ENCODE peak calls at places on chromosomes 6 and 20, in six cellular contexts. One of them, this sample, is unnamed.

GRCh38 chr6:116330511-116330910 is 40.2 kb upstream of the DSE start:
- DNase-seq in HCT116: no peak
- DNase-seq in effector memory CD4-positive, alpha-beta T cell: no peak
- DNase-seq in epithelial cell of prostate: no peak
- DNase-seq in tibial artery: no peak
- DNase-seq in AG04450: no peak
- DNase-seq in this sample: no peak

GRCh38 chr6:152529364-152529763 is 107.8 kb downstream of the SYNE1 start:
- DNase-seq in HCT116: no peak
- DNase-seq in effector memory CD4-positive, alpha-beta T cell: no peak
- DNase-seq in epithelial cell of prostate: no peak
- DNase-seq in tibial artery: no peak
- DNase-seq in AG04450: peak; percentile 1
- DNase-seq in this sample: no peak

GRCh38 chr20:49797292-49797628 is 15.4 kb upstream of the SLC9A8 start:
- DNase-seq in HCT116: no peak
- DNase-seq in effector memory CD4-positive, alpha-beta T cell: no peak
- DNase-seq in epithelial cell of prostate: no peak
- DNase-seq in tibial artery: no peak
- DNase-seq in AG04450: no peak
- DNase-seq in this sample: no peak

GRCh38 chr20:61311656-61312387 is 59.8 kb downstream of the CDH4 start:
- DNase-seq in HCT116: no peak
- DNase-seq in effector memory CD4-positive, alpha-beta T cell: no peak
- DNase-seq in epithelial cell of prostate: peak; percentile 12
- DNase-seq in tibial artery: no peak
- DNase-seq in AG04450: no peak
- DNase-seq in this sample: no peak

GRCh38 chr6:84554706-84555105 is 209.7 kb downstream of the TBX18 start:
- DNase-seq in HCT116: no peak
- DNase-seq in effector memory CD4-positive, alpha-beta T cell: no peak
- DNase-seq in epithelial cell of prostate: no peak
- DNase-seq in tibial artery: no peak
- DNase-seq in AG04450: no peak
- DNase-seq in this sample: no peak

GRCh38 chr6:43499028-43499815 is 10.9 kb downstream of the LRRC73 start:
- DNase-seq in HCT116: no peak
- DNase-seq in effector memory CD4-positive, alpha-beta T cell: no peak
- DNase-seq in epithelial cell of prostate: no peak
- DNase-seq in tibial artery: no peak
- DNase-seq in AG04450: no peak
- DNase-seq in this sample: no peak

GRCh38 chr6:108156180-108156937 is 9.5 kb upstream of the NR2E1 start:
- DNase-seq in HCT116: no peak
- DNase-seq in effector memory CD4-positive, alpha-beta T cell: no peak
- DNase-seq in epithelial cell of prostate: no peak
- DNase-seq in tibial artery: no peak
- DNase-seq in AG04450: no peak
- DNase-seq in this sample: no peak

GRCh38 chr6:136284909-136285308 is 4.7 kb downstream of the BCLAF1 start:
- DNase-seq in HCT116: no peak
- DNase-seq in effector memory CD4-positive, alpha-beta T cell: no peak
- DNase-seq in epithelial cell of prostate: no peak
- DNase-seq in tibial artery: no peak
- DNase-seq in AG04450: peak; percentile 36
- DNase-seq in this sample: no peak

GRCh38 chr6:45923831-45924391 is 91.7 kb downstream of the CLIC5 start:
- DNase-seq in HCT116: no peak
- DNase-seq in effector memory CD4-positive, alpha-beta T cell: no peak
- DNase-seq in epithelial cell of prostate: peak; percentile 89
- DNase-seq in tibial artery: no peak
- DNase-seq in AG04450: peak; percentile 32
- DNase-seq in this sample: no peak

GRCh38 chr6:160198577-160199211 is 59.9 kb downstream of the SLC22A2 start:
- DNase-seq in HCT116: no peak
- DNase-seq in effector memory CD4-positive, alpha-beta T cell: no peak
- DNase-seq in epithelial cell of prostate: no peak
- DNase-seq in tibial artery: no peak
- DNase-seq in AG04450: no peak
- DNase-seq in this sample: no peak

GRCh38 chr6:152572395-152573061 is 64.6 kb downstream of the SYNE1 start:
- DNase-seq in HCT116: no peak
- DNase-seq in effector memory CD4-positive, alpha-beta T cell: no peak
- DNase-seq in epithelial cell of prostate: no peak
- DNase-seq in tibial artery: no peak
- DNase-seq in AG04450: no peak
- DNase-seq in this sample: no peak

GRCh38 chr20:44215125-44215524 is 4.6 kb upstream of the OSER1 start:
- DNase-seq in HCT116: peak; percentile 28
- DNase-seq in effector memory CD4-positive, alpha-beta T cell: peak; percentile 59
- DNase-seq in epithelial cell of prostate: no peak
- DNase-seq in tibial artery: peak; percentile 65
- DNase-seq in AG04450: peak; percentile 37
- DNase-seq in this sample: peak; percentile 25

GRCh38 chr6:109397020-109397419 is 14.8 kb upstream of the CD164 start:
- DNase-seq in HCT116: no peak
- DNase-seq in effector memory CD4-positive, alpha-beta T cell: no peak
- DNase-seq in epithelial cell of prostate: no peak
- DNase-seq in tibial artery: no peak
- DNase-seq in AG04450: no peak
- DNase-seq in this sample: no peak

GRCh38 chr6:40755749-40756452 is 168.7 kb upstream of the LRFN2 start:
- DNase-seq in HCT116: no peak
- DNase-seq in effector memory CD4-positive, alpha-beta T cell: no peak
- DNase-seq in epithelial cell of prostate: no peak
- DNase-seq in tibial artery: no peak
- DNase-seq in AG04450: no peak
- DNase-seq in this sample: no peak

GRCh38 chr6:137013738-137014602 is 30.8 kb downstream of the IL20RA start:
- DNase-seq in HCT116: peak; percentile 26
- DNase-seq in effector memory CD4-positive, alpha-beta T cell: no peak
- DNase-seq in epithelial cell of prostate: peak; percentile 80
- DNase-seq in tibial artery: no peak
- DNase-seq in AG04450: peak; percentile 15
- DNase-seq in this sample: no peak

GRCh38 chr20:56731041-56731440 is 101.9 kb downstream of the TFAP2C start:
- DNase-seq in HCT116: no peak
- DNase-seq in effector memory CD4-positive, alpha-beta T cell: no peak
- DNase-seq in epithelial cell of prostate: no peak
- DNase-seq in tibial artery: no peak
- DNase-seq in AG04450: no peak
- DNase-seq in this sample: no peak

GRCh38 chr20:60993647-60994046 is 258.4 kb upstream of the CDH4 start:
- DNase-seq in HCT116: no peak
- DNase-seq in effector memory CD4-positive, alpha-beta T cell: no peak
- DNase-seq in epithelial cell of prostate: no peak
- DNase-seq in tibial artery: no peak
- DNase-seq in AG04450: no peak
- DNase-seq in this sample: no peak

GRCh38 chr6:125841356-125842090 is 50.8 kb downstream of the NCOA7 start:
- DNase-seq in HCT116: no peak
- DNase-seq in effector memory CD4-positive, alpha-beta T cell: no peak
- DNase-seq in epithelial cell of prostate: no peak
- DNase-seq in tibial artery: no peak
- DNase-seq in AG04450: no peak
- DNase-seq in this sample: no peak

GRCh38 chr6:41527721-41528408 is 18.3 kb upstream of the FOXP4 start:
- DNase-seq in HCT116: no peak
- DNase-seq in effector memory CD4-positive, alpha-beta T cell: no peak
- DNase-seq in epithelial cell of prostate: no peak
- DNase-seq in tibial artery: no peak
- DNase-seq in AG04450: no peak
- DNase-seq in this sample: no peak

GRCh38 chr20:5893052-5893451 is 57.3 kb downstream of the TRMT6 start:
- DNase-seq in HCT116: no peak
- DNase-seq in effector memory CD4-positive, alpha-beta T cell: no peak
- DNase-seq in epithelial cell of prostate: no peak
- DNase-seq in tibial artery: no peak
- DNase-seq in AG04450: no peak
- DNase-seq in this sample: no peak

GRCh38 chr6:136989591-136990578 is 54.9 kb downstream of the IL20RA start:
- DNase-seq in HCT116: no peak
- DNase-seq in effector memory CD4-positive, alpha-beta T cell: no peak
- DNase-seq in epithelial cell of prostate: no peak
- DNase-seq in tibial artery: no peak
- DNase-seq in AG04450: no peak
- DNase-seq in this sample: peak; percentile 17

GRCh38 chr20:63087236-63087871 is 80.6 kb upstream of the BHLHE23 start:
- DNase-seq in HCT116: no peak
- DNase-seq in effector memory CD4-positive, alpha-beta T cell: no peak
- DNase-seq in epithelial cell of prostate: no peak
- DNase-seq in tibial artery: no peak
- DNase-seq in AG04450: no peak
- DNase-seq in this sample: no peak

GRCh38 chr6:138805431-138805830 is 9.5 kb downstream of the ECT2L start:
- DNase-seq in HCT116: no peak
- DNase-seq in effector memory CD4-positive, alpha-beta T cell: no peak
- DNase-seq in epithelial cell of prostate: no peak
- DNase-seq in tibial artery: no peak
- DNase-seq in AG04450: peak; percentile 60
- DNase-seq in this sample: no peak

GRCh38 chr20:37534401-37535157 is 6.9 kb upstream of the BLCAP start:
- DNase-seq in HCT116: peak; percentile 70
- DNase-seq in effector memory CD4-positive, alpha-beta T cell: peak; percentile 8
- DNase-seq in epithelial cell of prostate: no peak
- DNase-seq in tibial artery: peak; percentile 38
- DNase-seq in AG04450: no peak
- DNase-seq in this sample: peak; percentile 45

GRCh38 chr6:143394351-143394750 is 56.1 kb downstream of the ADAT2 start:
- DNase-seq in HCT116: no peak
- DNase-seq in effector memory CD4-positive, alpha-beta T cell: no peak
- DNase-seq in epithelial cell of prostate: no peak
- DNase-seq in tibial artery: no peak
- DNase-seq in AG04450: no peak
- DNase-seq in this sample: no peak

DNA sequence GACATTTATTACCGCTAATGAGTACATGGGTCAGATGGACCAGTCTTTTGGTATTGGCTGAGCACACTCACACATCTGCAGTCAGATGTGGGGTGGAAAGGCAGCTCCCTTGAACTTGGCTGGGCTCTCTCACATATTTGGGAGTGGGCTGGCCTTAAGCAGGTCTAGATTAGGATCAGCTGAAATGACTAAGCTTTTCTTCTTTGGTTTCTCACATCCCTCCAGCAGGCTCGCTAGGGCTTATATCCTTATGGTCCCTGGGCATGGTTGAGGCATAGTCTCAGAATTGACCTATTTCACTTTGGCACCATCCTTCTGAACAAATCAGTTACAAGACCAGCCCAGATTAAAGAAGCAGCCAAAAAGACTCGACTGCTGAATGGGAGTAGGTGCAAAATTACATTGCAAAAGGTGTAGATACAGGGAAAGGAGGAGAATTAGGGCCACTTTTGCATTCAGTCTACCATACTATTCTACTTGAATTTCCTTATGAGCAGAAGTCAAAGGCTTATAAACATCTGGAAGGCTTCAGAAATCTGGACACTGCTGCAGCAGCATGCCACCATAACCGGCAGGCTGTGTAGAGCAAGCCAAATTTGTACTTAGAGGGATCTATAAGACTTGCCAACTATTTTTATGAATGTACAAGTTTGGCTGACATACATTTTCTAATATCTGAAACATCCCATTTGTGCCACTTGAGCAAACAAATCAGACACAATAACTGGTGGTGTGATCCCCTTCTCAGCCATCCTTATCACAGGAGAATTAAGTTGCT is 14.2 kb upstream of the PLCB1 start:
- DNase-seq in HCT116: no peak
- DNase-seq in effector memory CD4-positive, alpha-beta T cell: no peak
- DNase-seq in epithelial cell of prostate: no peak
- DNase-seq in tibial artery: no peak
- DNase-seq in AG04450: no peak
- DNase-seq in this sample: no peak
- H3K27ac ChIP-seq in HCT116: no peak overlapping the region
- H3K27ac ChIP-seq in effector memory CD4-positive, alpha-beta T cell: no peak overlapping the region
- H3K27ac ChIP-seq in epithelial cell of prostate: no peak overlapping the region
- H3K27ac ChIP-seq in tibial artery: no peak overlapping the region
- H3K27ac ChIP-seq in AG04450: no peak overlapping the region
- H3K27ac ChIP-seq in this sample: no peak overlapping the region

GRCh38 chr6:34339971-34340370 is 52.5 kb downstream of the NUDT3 start:
- DNase-seq in HCT116: no peak
- DNase-seq in effector memory CD4-positive, alpha-beta T cell: no peak
- DNase-seq in epithelial cell of prostate: no peak
- DNase-seq in tibial artery: no peak
- DNase-seq in AG04450: no peak
- DNase-seq in this sample: no peak
- H3K27ac ChIP-seq in HCT116: no peak overlapping the region
- H3K27ac ChIP-seq in effector memory CD4-positive, alpha-beta T cell: no peak overlapping the region
- H3K27ac ChIP-seq in epithelial cell of prostate: no peak overlapping the region
- H3K27ac ChIP-seq in tibial artery: no peak overlapping the region
- H3K27ac ChIP-seq in AG04450: no peak overlapping the region
- H3K27ac ChIP-seq in this sample: no peak overlapping the region

GRCh38 chr6:151060096-151060741 is 179.5 kb upstream of the AKAP12 start:
- DNase-seq in HCT116: peak; percentile 98
- DNase-seq in effector memory CD4-positive, alpha-beta T cell: no peak
- DNase-seq in epithelial cell of prostate: peak; percentile 91
- DNase-seq in tibial artery: no peak
- DNase-seq in AG04450: peak; percentile 71
- DNase-seq in this sample: no peak

GRCh38 chr6:151058021-151058733 is 181.6 kb upstream of the AKAP12 start:
- DNase-seq in HCT116: no peak
- DNase-seq in effector memory CD4-positive, alpha-beta T cell: no peak
- DNase-seq in epithelial cell of prostate: no peak
- DNase-seq in tibial artery: no peak
- DNase-seq in AG04450: no peak
- DNase-seq in this sample: no peak

GRCh38 chr6:151059612-151060095 is 180.1 kb upstream of the AKAP12 start:
- DNase-seq in HCT116: peak; percentile 75
- DNase-seq in effector memory CD4-positive, alpha-beta T cell: no peak
- DNase-seq in epithelial cell of prostate: no peak
- DNase-seq in tibial artery: no peak
- DNase-seq in AG04450: no peak
- DNase-seq in this sample: no peak

GRCh38 chr6:151063339-151063738 is 176.4 kb upstream of the AKAP12 start:
- DNase-seq in HCT116: peak; percentile 74
- DNase-seq in effector memory CD4-positive, alpha-beta T cell: no peak
- DNase-seq in epithelial cell of prostate: no peak
- DNase-seq in tibial artery: no peak
- DNase-seq in AG04450: no peak
- DNase-seq in this sample: no peak

DNA sequence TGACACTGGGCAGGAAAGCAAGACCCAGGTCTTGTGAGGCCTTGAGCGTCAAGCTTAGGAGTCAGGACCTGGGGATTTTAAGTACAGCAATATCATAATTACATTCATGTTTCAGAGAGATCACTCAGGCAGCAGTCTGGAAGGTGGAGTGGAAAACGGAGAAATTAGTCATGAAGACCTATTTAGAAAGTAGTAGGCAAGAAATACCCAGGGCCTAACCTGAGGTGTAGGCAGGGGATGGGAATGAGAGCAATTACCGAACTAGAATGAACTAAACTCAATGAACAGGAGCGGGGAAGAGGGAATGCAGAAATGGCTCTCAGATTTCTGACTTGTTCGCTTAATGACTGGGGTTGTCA is 179.0 kb upstream of the AKAP12 start:
- DNase-seq in HCT116: no peak
- DNase-seq in effector memory CD4-positive, alpha-beta T cell: no peak
- DNase-seq in epithelial cell of prostate: no peak
- DNase-seq in tibial artery: no peak
- DNase-seq in AG04450: no peak
- DNase-seq in this sample: no peak
- H3K27ac ChIP-seq in HCT116: peak overlapping the region; percentile 100
- H3K27ac ChIP-seq in effector memory CD4-positive, alpha-beta T cell: no peak overlapping the region
- H3K27ac ChIP-seq in epithelial cell of prostate: peak overlapping the region; percentile 89
- H3K27ac ChIP-seq in tibial artery: no peak overlapping the region
- H3K27ac ChIP-seq in AG04450: no peak overlapping the region
- H3K27ac ChIP-seq in this sample: no peak overlapping the region

GRCh38 chr6:140537834-140538680 is 1163.6 kb upstream of the CITED2 start:
- DNase-seq in HCT116: no peak
- DNase-seq in effector memory CD4-positive, alpha-beta T cell: no peak
- DNase-seq in epithelial cell of prostate: peak; percentile 41
- DNase-seq in tibial artery: peak; percentile 31
- DNase-seq in AG04450: peak; percentile 94
- DNase-seq in this sample: no peak
- H3K27ac ChIP-seq in HCT116: no peak overlapping the region
- H3K27ac ChIP-seq in effector memory CD4-positive, alpha-beta T cell: no peak overlapping the region
- H3K27ac ChIP-seq in epithelial cell of prostate: peak overlapping the region; percentile 40
- H3K27ac ChIP-seq in tibial artery: peak overlapping the region; percentile 53
- H3K27ac ChIP-seq in AG04450: peak overlapping the region; percentile 54
- H3K27ac ChIP-seq in this sample: no peak overlapping the region

This sample was measured in caudate nucleus.